ENCODE peak calls at places on chromosome 15, in seven cellular contexts. One of them, this sample, is unnamed.

GRCh38 chr15:85168642-85169173 is 187.1 kb downstream of the PDE8A start:
- DNase-seq in T-cell: peak; percentile 23
- DNase-seq in hypothalamus: no peak
- DNase-seq in stimulated activated CD8-positive, alpha-beta memory T cell treated with anti-CD3 and anti-CD28 coated beads, Interleukin-4, amount 100 ng/mL, for 4 hours: peak; percentile 20
- DNase-seq in GM03348: peak; percentile 16
- DNase-seq in GM10248: peak; percentile 56
- DNase-seq in T follicular helper cell: peak; percentile 29
- DNase-seq in this sample: no peak

GRCh38 chr15:83305696-83306291 is 21.3 kb upstream of the BNC1 start:
- DNase-seq in T-cell: no peak
- DNase-seq in hypothalamus: no peak
- DNase-seq in stimulated activated CD8-positive, alpha-beta memory T cell treated with anti-CD3 and anti-CD28 coated beads, Interleukin-4, amount 100 ng/mL, for 4 hours: no peak
- DNase-seq in GM03348: no peak
- DNase-seq in GM10248: no peak
- DNase-seq in T follicular helper cell: no peak
- DNase-seq in this sample: no peak

GRCh38 chr15:25727116-25727515 is 136.0 kb downstream of the ATP10A start:
- DNase-seq in T-cell: no peak
- DNase-seq in hypothalamus: no peak
- DNase-seq in stimulated activated CD8-positive, alpha-beta memory T cell treated with anti-CD3 and anti-CD28 coated beads, Interleukin-4, amount 100 ng/mL, for 4 hours: no peak
- DNase-seq in GM03348: no peak
- DNase-seq in GM10248: no peak
- DNase-seq in T follicular helper cell: no peak
- DNase-seq in this sample: no peak

GRCh38 chr15:68316061-68316804 is 38.7 kb downstream of the FEM1B start:
- DNase-seq in T-cell: no peak
- DNase-seq in hypothalamus: no peak
- DNase-seq in stimulated activated CD8-positive, alpha-beta memory T cell treated with anti-CD3 and anti-CD28 coated beads, Interleukin-4, amount 100 ng/mL, for 4 hours: no peak
- DNase-seq in GM03348: no peak
- DNase-seq in GM10248: no peak
- DNase-seq in T follicular helper cell: no peak
- DNase-seq in this sample: no peak

GRCh38 chr15:57969355-57969754 is 96.2 kb downstream of the ALDH1A2 start:
- DNase-seq in T-cell: no peak
- DNase-seq in hypothalamus: no peak
- DNase-seq in stimulated activated CD8-positive, alpha-beta memory T cell treated with anti-CD3 and anti-CD28 coated beads, Interleukin-4, amount 100 ng/mL, for 4 hours: no peak
- DNase-seq in GM03348: no peak
- DNase-seq in GM10248: no peak
- DNase-seq in T follicular helper cell: no peak
- DNase-seq in this sample: no peak

GRCh38 chr15:47839233-47839867 is 122.0 kb downstream of the SEMA6D start:
- DNase-seq in T-cell: no peak
- DNase-seq in hypothalamus: no peak
- DNase-seq in stimulated activated CD8-positive, alpha-beta memory T cell treated with anti-CD3 and anti-CD28 coated beads, Interleukin-4, amount 100 ng/mL, for 4 hours: no peak
- DNase-seq in GM03348: no peak
- DNase-seq in GM10248: no peak
- DNase-seq in T follicular helper cell: no peak
- DNase-seq in this sample: no peak

GRCh38 chr15:69725957-69726356 is 273.3 kb downstream of the RPLP1 start:
- DNase-seq in T-cell: no peak
- DNase-seq in hypothalamus: no peak
- DNase-seq in stimulated activated CD8-positive, alpha-beta memory T cell treated with anti-CD3 and anti-CD28 coated beads, Interleukin-4, amount 100 ng/mL, for 4 hours: no peak
- DNase-seq in GM03348: no peak
- DNase-seq in GM10248: no peak
- DNase-seq in T follicular helper cell: no peak
- DNase-seq in this sample: no peak

GRCh38 chr15:75091814-75092213 is 68.4 kb downstream of the PPCDC start:
- DNase-seq in T-cell: no peak
- DNase-seq in hypothalamus: no peak
- DNase-seq in stimulated activated CD8-positive, alpha-beta memory T cell treated with anti-CD3 and anti-CD28 coated beads, Interleukin-4, amount 100 ng/mL, for 4 hours: no peak
- DNase-seq in GM03348: no peak
- DNase-seq in GM10248: no peak
- DNase-seq in T follicular helper cell: no peak
- DNase-seq in this sample: peak; percentile 82

GRCh38 chr15:88800026-88800425 is 3.2 kb upstream of the ACAN start:
- DNase-seq in T-cell: no peak
- DNase-seq in hypothalamus: no peak
- DNase-seq in stimulated activated CD8-positive, alpha-beta memory T cell treated with anti-CD3 and anti-CD28 coated beads, Interleukin-4, amount 100 ng/mL, for 4 hours: no peak
- DNase-seq in GM03348: peak; percentile 31
- DNase-seq in GM10248: no peak
- DNase-seq in T follicular helper cell: no peak
- DNase-seq in this sample: no peak

GRCh38 chr15:60255390-60255789 is 142.4 kb downstream of the ANXA2 start:
- DNase-seq in T-cell: no peak
- DNase-seq in hypothalamus: no peak
- DNase-seq in stimulated activated CD8-positive, alpha-beta memory T cell treated with anti-CD3 and anti-CD28 coated beads, Interleukin-4, amount 100 ng/mL, for 4 hours: no peak
- DNase-seq in GM03348: no peak
- DNase-seq in GM10248: peak; percentile 34
- DNase-seq in T follicular helper cell: no peak
- DNase-seq in this sample: peak; percentile 30

GRCh38 chr15:50244959-50245624 is 20.4 kb downstream of the HDC start:
- DNase-seq in T-cell: no peak
- DNase-seq in hypothalamus: no peak
- DNase-seq in stimulated activated CD8-positive, alpha-beta memory T cell treated with anti-CD3 and anti-CD28 coated beads, Interleukin-4, amount 100 ng/mL, for 4 hours: no peak
- DNase-seq in GM03348: no peak
- DNase-seq in GM10248: no peak
- DNase-seq in T follicular helper cell: no peak
- DNase-seq in this sample: no peak

GRCh38 chr15:90367578-90367977 is 15.5 kb downstream of the ZNF774 start:
- DNase-seq in T-cell: no peak
- DNase-seq in hypothalamus: no peak
- DNase-seq in stimulated activated CD8-positive, alpha-beta memory T cell treated with anti-CD3 and anti-CD28 coated beads, Interleukin-4, amount 100 ng/mL, for 4 hours: no peak
- DNase-seq in GM03348: peak; percentile 54
- DNase-seq in GM10248: no peak
- DNase-seq in T follicular helper cell: no peak
- DNase-seq in this sample: no peak

GRCh38 chr15:74794970-74795349 is 13.1 kb downstream of the CSK start:
- DNase-seq in T-cell: no peak
- DNase-seq in hypothalamus: no peak
- DNase-seq in stimulated activated CD8-positive, alpha-beta memory T cell treated with anti-CD3 and anti-CD28 coated beads, Interleukin-4, amount 100 ng/mL, for 4 hours: no peak
- DNase-seq in GM03348: no peak
- DNase-seq in GM10248: no peak
- DNase-seq in T follicular helper cell: no peak
- DNase-seq in this sample: no peak

GRCh38 chr15:101115887-101116680 is 135.8 kb downstream of the CHSY1 start:
- DNase-seq in T-cell: no peak
- DNase-seq in hypothalamus: no peak
- DNase-seq in stimulated activated CD8-positive, alpha-beta memory T cell treated with anti-CD3 and anti-CD28 coated beads, Interleukin-4, amount 100 ng/mL, for 4 hours: no peak
- DNase-seq in GM03348: peak; percentile 78
- DNase-seq in GM10248: peak; percentile 13
- DNase-seq in T follicular helper cell: no peak
- DNase-seq in this sample: no peak

GRCh38 chr15:41568350-41569017 is 9.5 kb downstream of the TYRO3 start:
- DNase-seq in T-cell: no peak
- DNase-seq in hypothalamus: no peak
- DNase-seq in stimulated activated CD8-positive, alpha-beta memory T cell treated with anti-CD3 and anti-CD28 coated beads, Interleukin-4, amount 100 ng/mL, for 4 hours: no peak
- DNase-seq in GM03348: no peak
- DNase-seq in GM10248: peak; percentile 2
- DNase-seq in T follicular helper cell: no peak
- DNase-seq in this sample: no peak

GRCh38 chr15:80749589-80749988 is 29.6 kb upstream of the CEMIP start:
- DNase-seq in T-cell: no peak
- DNase-seq in hypothalamus: no peak
- DNase-seq in stimulated activated CD8-positive, alpha-beta memory T cell treated with anti-CD3 and anti-CD28 coated beads, Interleukin-4, amount 100 ng/mL, for 4 hours: no peak
- DNase-seq in GM03348: no peak
- DNase-seq in GM10248: no peak
- DNase-seq in T follicular helper cell: no peak
- DNase-seq in this sample: no peak

GRCh38 chr15:42385206-42385979 is 26.1 kb downstream of the CAPN3 start:
- DNase-seq in T-cell: no peak
- DNase-seq in hypothalamus: no peak
- DNase-seq in stimulated activated CD8-positive, alpha-beta memory T cell treated with anti-CD3 and anti-CD28 coated beads, Interleukin-4, amount 100 ng/mL, for 4 hours: no peak
- DNase-seq in GM03348: peak; percentile 38
- DNase-seq in GM10248: peak; percentile 54
- DNase-seq in T follicular helper cell: no peak
- DNase-seq in this sample: no peak

GRCh38 chr15:49235446-49236207 is 65.6 kb downstream of the GALK2 start:
- DNase-seq in T-cell: peak; percentile 26
- DNase-seq in hypothalamus: no peak
- DNase-seq in stimulated activated CD8-positive, alpha-beta memory T cell treated with anti-CD3 and anti-CD28 coated beads, Interleukin-4, amount 100 ng/mL, for 4 hours: peak; percentile 12
- DNase-seq in GM03348: peak; percentile 66
- DNase-seq in GM10248: peak; percentile 37
- DNase-seq in T follicular helper cell: peak; percentile 4
- DNase-seq in this sample: peak; percentile 56

GRCh38 chr15:68303560-68304436 is 26.3 kb downstream of the FEM1B start:
- DNase-seq in T-cell: no peak
- DNase-seq in hypothalamus: no peak
- DNase-seq in stimulated activated CD8-positive, alpha-beta memory T cell treated with anti-CD3 and anti-CD28 coated beads, Interleukin-4, amount 100 ng/mL, for 4 hours: no peak
- DNase-seq in GM03348: no peak
- DNase-seq in GM10248: peak; percentile 12
- DNase-seq in T follicular helper cell: no peak
- DNase-seq in this sample: no peak

GRCh38 chr15:63338170-63338569 is 43.5 kb downstream of the CA12 start:
- DNase-seq in T-cell: no peak
- DNase-seq in hypothalamus: no peak
- DNase-seq in stimulated activated CD8-positive, alpha-beta memory T cell treated with anti-CD3 and anti-CD28 coated beads, Interleukin-4, amount 100 ng/mL, for 4 hours: no peak
- DNase-seq in GM03348: peak; percentile 63
- DNase-seq in GM10248: no peak
- DNase-seq in T follicular helper cell: no peak
- DNase-seq in this sample: no peak

GRCh38 chr15:100601158-100601557 is 826 bp downstream of the LINS1 start:
- DNase-seq in T-cell: no peak
- DNase-seq in hypothalamus: no peak
- DNase-seq in stimulated activated CD8-positive, alpha-beta memory T cell treated with anti-CD3 and anti-CD28 coated beads, Interleukin-4, amount 100 ng/mL, for 4 hours: peak; percentile 17
- DNase-seq in GM03348: peak; percentile 5
- DNase-seq in GM10248: no peak
- DNase-seq in T follicular helper cell: peak; percentile 34
- DNase-seq in this sample: no peak

GRCh38 chr15:51132384-51133139 is 37.9 kb upstream of the TNFAIP8L3 start:
- DNase-seq in T-cell: no peak
- DNase-seq in hypothalamus: no peak
- DNase-seq in stimulated activated CD8-positive, alpha-beta memory T cell treated with anti-CD3 and anti-CD28 coated beads, Interleukin-4, amount 100 ng/mL, for 4 hours: no peak
- DNase-seq in GM03348: peak; percentile 86
- DNase-seq in GM10248: no peak
- DNase-seq in T follicular helper cell: no peak
- DNase-seq in this sample: no peak

GRCh38 chr15:74978503-74978902 is 16.9 kb upstream of the SCAMP5 start:
- DNase-seq in T-cell: no peak
- DNase-seq in hypothalamus: no peak
- DNase-seq in stimulated activated CD8-positive, alpha-beta memory T cell treated with anti-CD3 and anti-CD28 coated beads, Interleukin-4, amount 100 ng/mL, for 4 hours: no peak
- DNase-seq in GM03348: peak; percentile 20
- DNase-seq in GM10248: no peak
- DNase-seq in T follicular helper cell: no peak
- DNase-seq in this sample: no peak

GRCh38 chr15:40928975-40929729 is at the start of gene DLL4:
- DNase-seq in T-cell: no peak
- DNase-seq in hypothalamus: no peak
- DNase-seq in stimulated activated CD8-positive, alpha-beta memory T cell treated with anti-CD3 and anti-CD28 coated beads, Interleukin-4, amount 100 ng/mL, for 4 hours: no peak
- DNase-seq in GM03348: no peak
- DNase-seq in GM10248: peak; percentile 63
- DNase-seq in T follicular helper cell: no peak
- DNase-seq in this sample: no peak

GRCh38 chr15:78737187-78737820 is 74.0 kb downstream of the ADAMTS7 start:
- DNase-seq in T-cell: no peak
- DNase-seq in hypothalamus: no peak
- DNase-seq in stimulated activated CD8-positive, alpha-beta memory T cell treated with anti-CD3 and anti-CD28 coated beads, Interleukin-4, amount 100 ng/mL, for 4 hours: no peak
- DNase-seq in GM03348: no peak
- DNase-seq in GM10248: no peak
- DNase-seq in T follicular helper cell: no peak
- DNase-seq in this sample: no peak

GRCh38 chr15:95132774-95133173 is 901.4 kb downstream of the MCTP2 start:
- DNase-seq in T-cell: no peak
- DNase-seq in hypothalamus: no peak
- DNase-seq in stimulated activated CD8-positive, alpha-beta memory T cell treated with anti-CD3 and anti-CD28 coated beads, Interleukin-4, amount 100 ng/mL, for 4 hours: no peak
- DNase-seq in GM03348: peak; percentile 77
- DNase-seq in GM10248: no peak
- DNase-seq in T follicular helper cell: no peak
- DNase-seq in this sample: no peak

GRCh38 chr15:85289677-85290365 is 90.6 kb upstream of the AKAP13 start:
- DNase-seq in T-cell: no peak
- DNase-seq in hypothalamus: no peak
- DNase-seq in stimulated activated CD8-positive, alpha-beta memory T cell treated with anti-CD3 and anti-CD28 coated beads, Interleukin-4, amount 100 ng/mL, for 4 hours: no peak
- DNase-seq in GM03348: peak; percentile 67
- DNase-seq in GM10248: peak; percentile 41
- DNase-seq in T follicular helper cell: no peak
- DNase-seq in this sample: no peak

GRCh38 chr15:90059208-90059985 is 42.9 kb downstream of the IDH2 start:
- DNase-seq in T-cell: peak; percentile 69
- DNase-seq in hypothalamus: no peak
- DNase-seq in stimulated activated CD8-positive, alpha-beta memory T cell treated with anti-CD3 and anti-CD28 coated beads, Interleukin-4, amount 100 ng/mL, for 4 hours: peak; percentile 16
- DNase-seq in GM03348: no peak
- DNase-seq in GM10248: peak; percentile 88
- DNase-seq in T follicular helper cell: peak; percentile 36
- DNase-seq in this sample: peak; percentile 97

GRCh38 chr15:61227269-61228024 is 1.7 kb downstream of the RORA start:
- DNase-seq in T-cell: no peak
- DNase-seq in hypothalamus: no peak
- DNase-seq in stimulated activated CD8-positive, alpha-beta memory T cell treated with anti-CD3 and anti-CD28 coated beads, Interleukin-4, amount 100 ng/mL, for 4 hours: no peak
- DNase-seq in GM03348: peak; percentile 87
- DNase-seq in GM10248: no peak
- DNase-seq in T follicular helper cell: no peak
- DNase-seq in this sample: no peak

This sample was measured in GM12878.